ENCODE peak calls at places on chromosomes 3 and 15, in six cellular contexts. E is suprapubic skin; C is CD4-positive, CD25-positive, alpha-beta regulatory T cell; T is effector memory CD4-positive, alpha-beta T cell; Q is ovary; D is spleen. V is an unnamed sample.

GRCh38 chr3:106176734-106177133 is 307.9 kb upstream of the CBLB start:
- DNase-seq in C (peak), D (no peak), E (no peak), T (no peak), Q (no peak), V (no peak)

GRCh38 chr15:25798207-25798931 is 64.8 kb downstream of the ATP10A start:
- DNase-seq in T (no peak), D (no peak), C (no peak), E (no peak), Q (no peak), V (no peak)

GRCh38 chr15:47937834-47938233 is 183.0 kb upstream of the SLC24A5 start:
- DNase-seq in T (no peak), E (no peak), Q (no peak), D (no peak), C (no peak), V (no peak)

GRCh38 chr15:89356634-89357298 is 22.1 kb upstream of the POLG start:
- DNase-seq in C (no peak), T (no peak), E (no peak), Q (no peak), D (peak), V (no peak)

GRCh38 chr3:146161725-146162047 is 702 bp upstream of the PLOD2 start:
- DNase-seq in C (no peak), E (no peak), T (no peak), D (no peak), Q (peak), V (no peak)

GRCh38 chr3:55526332-55527030 is 39.4 kb upstream of the WNT5A start:
- DNase-seq in T (no peak), D (no peak), C (no peak), E (no peak), Q (no peak), V (no peak)

GRCh38 chr3:94001825-94002495 is 22.0 kb downstream of the ARL13B start:
- DNase-seq in T (no peak), C (no peak), Q (no peak), D (no peak), E (no peak), V (no peak)

GRCh38 chr15:60392986-60393811 is 4.6 kb downstream of the ANXA2 start:
- DNase-seq in C (no peak), Q (peak), D (no peak), T (no peak), E (no peak), V (peak)

GRCh38 chr3:193921480-193921879 is 214.5 kb upstream of the HES1 start:
- DNase-seq in E (no peak), C (no peak), D (no peak), T (no peak), Q (no peak), V (no peak)

GRCh38 chr3:68067314-68067713 is 412.9 kb upstream of the SUCLG2 start:
- DNase-seq in C (no peak), E (no peak), Q (no peak), D (no peak), T (no peak), V (no peak)

GRCh38 chr3:108302570-108302969 is 6.2 kb downstream of the HHLA2 start:
- DNase-seq in T (no peak), C (no peak), Q (no peak), E (no peak), D (no peak), V (no peak)

GRCh38 chr3:126212629-126213375 is 32.4 kb upstream of the ALDH1L1 start:
- DNase-seq in D (peak), T (no peak), E (no peak), C (peak), Q (peak), V (peak)

GRCh38 chr3:17307482-17307881 is 422.7 kb downstream of the PLCL2 start:
- DNase-seq in E (no peak), T (no peak), D (no peak), Q (no peak), C (no peak), V (no peak)

GRCh38 chr3:176767385-176767784 is 429.9 kb downstream of the TBL1XR1 start:
- DNase-seq in C (no peak), Q (no peak), T (no peak), D (no peak), E (no peak), V (peak)

GRCh38 chr3:47652142-47652541 is 73.5 kb upstream of the CSPG5 start:
- DNase-seq in Q (no peak), D (no peak), C (no peak), E (no peak), T (no peak), V (no peak)

GRCh38 chr3:77541203-77541922 is 501.5 kb downstream of the ROBO2 start:
- DNase-seq in Q (no peak), C (no peak), T (no peak), E (no peak), D (no peak), V (no peak)

GRCh38 chr3:85384372-85384771 is 425.6 kb downstream of the CADM2 start:
- DNase-seq in D (peak), Q (no peak), E (no peak), T (no peak), C (no peak), V (no peak)

GRCh38 chr3:64685800-64686445 is 1.9 kb downstream of the ADAMTS9 start:
- DNase-seq in C (no peak), T (no peak), E (peak), D (peak), Q (peak), V (peak)

GRCh38 chr15:68277131-68277604 is 377 bp upstream of the FEM1B start:
- DNase-seq in D (no peak), T (no peak), Q (no peak), E (no peak), C (no peak), V (peak)

GRCh38 chr3:143810866-143811265 is 37.4 kb downstream of the SLC9A9 start:
- DNase-seq in Q (no peak), E (no peak), D (no peak), T (no peak), C (no peak), V (no peak)

GRCh38 chr3:121786485-121786884 is 36.9 kb upstream of the GOLGB1 start:
- DNase-seq in C (no peak), Q (no peak), E (no peak), T (no peak), D (no peak), V (no peak)

GRCh38 chr3:171959532-171960044 is 79.8 kb upstream of the FNDC3B start:
- DNase-seq in T (no peak), E (no peak), D (no peak), Q (no peak), C (no peak), V (no peak)

GRCh38 chr15:61598655-61599054 is 369.6 kb upstream of the RORA start:
- DNase-seq in C (no peak), E (no peak), T (no peak), D (no peak), Q (no peak), V (no peak)

GRCh38 chr15:73930790-73931281 is 4.6 kb downstream of the LOXL1 start:
- DNase-seq in C (no peak), T (no peak), Q (no peak), E (no peak), D (peak), V (no peak)

GRCh38 chr3:162729686-162730085 is 1233.1 kb downstream of the OTOL1 start:
- DNase-seq in D (no peak), T (no peak), Q (no peak), C (no peak), E (no peak), V (no peak)

GRCh38 chr15:39904115-39904514 is 16.0 kb downstream of the GPR176 start:
- DNase-seq in E (no peak), D (no peak), T (no peak), Q (no peak), C (no peak), V (no peak)

GRCh38 chr3:152331018-152331541 is 62.4 kb downstream of the MBNL1 start:
- DNase-seq in T (no peak), C (no peak), D (no peak), E (no peak), Q (no peak), V (peak)

GRCh38 chr3:125150525-125151436 is 61.8 kb downstream of the SLC12A8 start:
- DNase-seq in C (peak), Q (no peak), D (no peak), E (peak), T (peak), V (no peak)

GRCh38 chr15:61051570-61052031 is 177.5 kb downstream of the RORA start:
- DNase-seq in D (no peak), C (no peak), T (no peak), Q (peak), E (no peak), V (peak)

GRCh38 chr15:64247906-64248541 is 85.2 kb upstream of the PPIB start:
- DNase-seq in D (no peak), C (peak), Q (no peak), T (peak), E (no peak), V (peak)

GRCh38 chr15:100111103-100112060 is 230.4 kb downstream of the ADAMTS17 start:
- DNase-seq in Q (no peak), E (peak), D (peak), T (no peak), C (peak), V (peak)

GRCh38 chr15:100457201-100457600 is 71.5 kb downstream of the CERS3 start:
- DNase-seq in Q (no peak), E (no peak), D (no peak), C (no peak), T (no peak), V (no peak)

GRCh38 chr3:194906229-194906629 is 220.5 kb downstream of the FAM43A start:
- DNase-seq in C (no peak), D (no peak), T (no peak), E (no peak), Q (no peak), V (no peak)

GRCh38 chr15:82168296-82168695 is 94.2 kb downstream of the EFL1 start:
- DNase-seq in E (no peak), T (no peak), Q (no peak), D (no peak), C (no peak), V (no peak)

GRCh38 chr15:28918141-28918983 is 32.6 kb downstream of the APBA2 start:
- DNase-seq in T (no peak), E (peak), C (no peak), D (peak), Q (no peak), V (peak)

GRCh38 chr3:190557311-190557710 is 43.4 kb downstream of the IL1RAP start:
- DNase-seq in Q (no peak), T (no peak), E (no peak), D (no peak), C (no peak), V (no peak)

GRCh38 chr3:190558316-190558715 is 44.4 kb downstream of the IL1RAP start:
- DNase-seq in D (no peak), T (no peak), Q (no peak), C (no peak), E (no peak), V (no peak)

GRCh38 chr3:190558796-190559195 is 44.9 kb downstream of the IL1RAP start:
- DNase-seq in T (no peak), Q (no peak), D (no peak), E (no peak), C (no peak), V (no peak)

GRCh38 chr3:190562866-190563525 is 49.1 kb downstream of the IL1RAP start:
- DNase-seq in T (no peak), Q (no peak), C (no peak), D (no peak), E (no peak), V (no peak)

DNA sequence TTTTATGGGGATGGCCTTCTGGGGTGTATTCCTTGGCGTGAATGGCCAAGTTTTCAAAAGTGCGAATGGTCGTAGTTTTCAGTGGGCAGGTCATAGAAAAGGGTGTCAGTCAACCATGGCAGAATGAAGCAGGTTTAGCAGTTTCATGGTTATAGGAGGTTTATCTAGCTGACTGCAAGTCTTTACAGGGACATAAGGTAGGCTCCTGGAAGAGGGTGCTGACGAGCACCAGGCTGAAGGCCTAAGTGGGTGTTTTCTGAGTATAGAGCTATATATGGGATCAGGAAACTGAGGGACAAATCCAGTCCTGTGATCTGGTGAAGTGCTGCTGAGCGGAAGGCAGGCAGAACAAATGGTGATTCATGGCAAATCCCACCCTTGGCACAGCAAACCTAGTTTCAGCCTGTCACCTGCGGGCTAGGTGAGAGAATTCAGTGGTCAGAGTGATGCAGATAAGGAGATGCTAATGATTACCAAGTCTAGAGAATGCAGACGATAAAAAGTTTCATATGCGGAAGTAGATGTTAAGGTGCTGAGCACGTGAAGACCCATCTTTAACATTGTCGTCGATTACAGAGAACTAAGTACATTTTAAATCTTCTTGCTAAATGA is 46.5 kb downstream of the IL1RAP start:
- DNase-seq in C (no peak), T (no peak), E (no peak), Q (no peak), D (no peak), V (no peak)
- H3K27ac ChIP-seq in C (no peak), T (no peak), E (no peak), Q (no peak), D (no peak), V (no peak)

GRCh38 chr15:41983621-41984571 is 11.5 kb upstream of the EHD4 start:
- DNase-seq in D (peak), E (peak), Q (no peak), C (no peak), T (no peak), V (no peak)

GRCh38 chr15:41981373-41982132 is 9.2 kb upstream of the EHD4 start:
- DNase-seq in C (no peak), D (no peak), T (no peak), Q (no peak), E (peak), V (no peak)

GRCh38 chr15:41983221-41983620 is 10.9 kb upstream of the EHD4 start:
- DNase-seq in Q (no peak), D (no peak), E (peak), T (no peak), C (no peak), V (no peak)

GRCh38 chr15:41980654-41981323 is 8.4 kb upstream of the EHD4 start:
- DNase-seq in D (peak), C (no peak), Q (no peak), T (no peak), E (peak), V (no peak)

GRCh38 chr15:41982133-41982930 is 10.0 kb upstream of the EHD4 start:
- DNase-seq in C (no peak), T (no peak), D (peak), E (peak), Q (no peak), V (no peak)
- H3K27ac ChIP-seq in C (no peak), T (no peak), D (no peak), E (no peak), Q (no peak), V (no peak)

DNA sequence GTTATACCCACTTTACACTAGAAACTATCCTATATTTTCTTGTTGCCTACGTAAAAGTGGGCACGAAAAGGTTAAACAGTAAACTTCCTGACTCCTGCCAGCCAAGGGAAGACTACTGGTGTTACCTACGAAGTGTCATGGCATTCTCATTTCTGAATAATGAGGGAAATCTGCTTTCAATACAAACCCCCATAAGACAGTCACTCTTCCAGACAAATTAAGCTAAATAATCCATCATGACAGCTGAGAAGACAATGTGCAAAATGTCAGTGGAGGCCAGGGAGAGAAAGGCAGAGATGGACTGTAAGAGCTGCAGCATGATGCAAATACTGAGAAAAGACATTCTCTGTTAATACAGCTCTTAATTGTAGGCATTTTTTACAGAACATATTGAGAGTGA is 136.5 kb downstream of the SERPINI1 start:
- DNase-seq in D (no peak), T (no peak), C (no peak), Q (no peak), E (no peak), V (no peak)
- H3K27ac ChIP-seq in D (peak), T (no peak), C (no peak), Q (no peak), E (no peak), V (no peak)

GRCh38 chr15:66882251-66883020 is 180.4 kb downstream of the SMAD6 start:
- DNase-seq in E (no peak), D (no peak), T (no peak), Q (no peak), C (no peak), V (peak)
- H3K27ac ChIP-seq in E (peak), D (no peak), T (no peak), Q (no peak), C (no peak), V (peak)

GRCh38 chr3:44902628-44903027 is 28.2 kb downstream of the TGM4 start:
- DNase-seq in E (no peak), Q (no peak), T (no peak), C (no peak), D (no peak), V (no peak)
- H3K27ac ChIP-seq in E (no peak), Q (no peak), T (no peak), C (no peak), D (no peak), V (no peak)

GRCh38 chr3:11604139-11604895 is 39.4 kb downstream of the VGLL4 start:
- DNase-seq in T (no peak), C (no peak), E (no peak), D (no peak), Q (no peak), V (no peak)
- H3K27ac ChIP-seq in T (no peak), C (no peak), E (peak), D (peak), Q (peak), V (peak)

GRCh38 chr15:42085236-42085605 is 9.1 kb downstream of the PLA2G4D start:
- DNase-seq in E (no peak), D (no peak), C (no peak), Q (no peak), T (no peak), V (no peak)
- H3K27ac ChIP-seq in E (no peak), D (no peak), C (no peak), Q (no peak), T (no peak), V (peak)

DNA sequence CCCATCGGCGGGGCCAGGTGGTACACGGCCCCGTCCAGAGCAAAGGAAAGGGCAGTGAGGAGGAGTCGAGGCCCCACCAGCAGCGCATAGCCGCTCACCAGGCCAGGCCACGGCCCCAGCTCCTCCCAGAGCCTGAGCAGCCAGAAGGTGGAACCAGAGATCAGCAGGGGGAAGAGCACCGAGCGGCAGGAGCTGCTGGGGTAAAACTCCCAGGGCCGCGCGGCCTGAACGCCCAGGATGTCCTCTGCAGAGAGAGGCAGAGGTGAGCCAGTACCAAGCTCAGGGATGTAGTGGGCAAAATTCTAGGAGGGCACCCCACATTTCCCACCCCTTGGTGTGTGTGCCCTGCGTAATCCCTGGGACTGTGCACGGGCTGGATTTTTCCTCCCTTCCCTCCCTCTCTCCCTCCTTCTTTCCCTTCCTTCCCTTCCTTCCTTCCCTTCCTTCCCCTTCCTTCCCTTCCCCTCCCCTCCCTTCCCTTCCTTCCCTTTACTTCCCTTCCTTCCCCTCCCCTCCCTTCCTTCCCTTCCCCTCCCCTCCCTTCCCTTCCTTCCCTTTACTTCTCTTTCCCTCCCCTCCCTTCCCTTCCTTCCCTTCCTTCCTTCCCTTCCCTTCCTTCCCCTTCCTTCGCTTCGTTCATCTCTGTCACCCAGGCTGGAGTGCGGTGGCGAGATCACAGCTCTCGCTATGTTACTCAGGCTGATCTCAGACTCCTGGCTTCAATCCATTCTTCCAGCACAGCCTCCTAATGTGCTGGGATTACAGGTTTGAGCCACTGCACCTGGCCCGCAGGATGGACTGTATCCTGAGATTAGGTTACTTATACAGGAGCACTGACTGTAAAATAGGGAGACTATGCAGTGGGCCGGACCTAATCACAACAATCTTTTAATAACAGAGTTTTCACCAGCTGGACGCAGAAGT is 6.4 kb upstream of the NCBP2 start:
- DNase-seq in T (no peak), Q (no peak), E (no peak), D (no peak), C (no peak), V (no peak)
- H3K27ac ChIP-seq in T (no peak), Q (no peak), E (no peak), D (no peak), C (no peak), V (no peak)

GRCh38 chr3:66494964-66495581 is 5.7 kb downstream of the LRIG1 start:
- DNase-seq in C (no peak), E (no peak), T (no peak), D (no peak), Q (no peak), V (no peak)
- H3K27ac ChIP-seq in C (peak), E (no peak), T (no peak), D (no peak), Q (no peak), V (no peak)

GRCh38 chr15:66715736-66716667 is 14.0 kb downstream of the SMAD6 start:
- DNase-seq in Q (no peak), C (no peak), D (peak), E (no peak), T (no peak), V (no peak)
- H3K27ac ChIP-seq in Q (no peak), C (no peak), D (no peak), E (no peak), T (no peak), V (no peak)